ENCODE peak calls at places on chromosomes 12 and 14, in seven cellular contexts. M is breast epithelium, U is neural progenitor cell, N is DND-41, J is HFF-Myc, Y is HepG2, S is astrocyte of the spinal cord. G is an unnamed sample.

GRCh38 chr12:49092086-49092815 is 2.4 kb downstream of the DHH start:
- DNase-seq in J (no peak), N (peak; percentile 66), Y (peak; percentile 51), U (peak; percentile 90), M (no peak), S (peak; percentile 35), G (peak; percentile 83)

GRCh38 chr14:71692496-71692895 is 239.7 kb upstream of the RGS6 start:
- DNase-seq in N (no peak), U (no peak), S (peak; percentile 70), J (no peak), M (no peak), Y (no peak), G (no peak)

GRCh38 chr12:103548622-103549601 is 38.2 kb upstream of the STAB2 start:
- DNase-seq in Y (peak; percentile 53), J (peak; percentile 38), S (peak; percentile 62), U (peak; percentile 80), M (peak; percentile 48), N (peak; percentile 64), G (peak; percentile 85)

GRCh38 chr12:119061208-119061796 is 80.0 kb downstream of the SRRM4 start:
- DNase-seq in S (peak; percentile 20), U (peak; percentile 89), Y (peak; percentile 27), J (peak; percentile 14), N (peak; percentile 71), M (no peak), G (peak; percentile 64)

GRCh38 chr12:6935551-6936377 is 7.9 kb upstream of the RNU7-1 start:
- DNase-seq in M (no peak), U (no peak), N (no peak), J (no peak), S (no peak), Y (no peak), G (no peak)

GRCh38 chr14:100271247-100271939 is 32.4 kb downstream of the YY1 start:
- DNase-seq in N (no peak), U (no peak), M (peak; percentile 33), J (no peak), S (peak; percentile 19), Y (peak; percentile 66), G (peak; percentile 42)

GRCh38 chr14:35236806-35237205 is 55.4 kb upstream of the PSMA6 start:
- DNase-seq in Y (no peak), J (no peak), M (no peak), N (no peak), S (no peak), U (no peak), G (no peak)

GRCh38 chr14:99878563-99878962 is 85.3 kb downstream of the EML1 start:
- DNase-seq in S (no peak), Y (no peak), J (no peak), N (no peak), M (no peak), U (no peak), G (no peak)

GRCh38 chr14:95496690-95497241 is 19.7 kb downstream of the SYNE3 start:
- DNase-seq in U (no peak), Y (no peak), N (no peak), M (no peak), J (peak; percentile 68), S (peak; percentile 86), G (no peak)

GRCh38 chr12:2008677-2009076 is 4.4 kb upstream of the DCP1B start:
- DNase-seq in S (peak; percentile 63), M (no peak), N (no peak), Y (no peak), U (no peak), J (no peak), G (no peak)

GRCh38 chr12:111605931-111606625 is 7.0 kb upstream of the ATXN2 start:
- DNase-seq in J (no peak), S (peak; percentile 32), Y (no peak), M (no peak), U (no peak), N (no peak), G (no peak)

GRCh38 chr12:120659151-120659525 is 18.7 kb downstream of the CABP1 start:
- DNase-seq in J (no peak), U (no peak), N (no peak), Y (no peak), M (no peak), S (no peak), G (no peak)

GRCh38 chr12:113422030-113422900 is at the start of gene SDSL:
- DNase-seq in Y (peak; percentile 48), U (peak; percentile 64), S (peak; percentile 76), M (peak; percentile 36), J (peak; percentile 54), N (peak; percentile 65), G (peak; percentile 58)

GRCh38 chr12:39467432-39467870 is 24.5 kb upstream of the KIF21A start:
- DNase-seq in N (no peak), M (no peak), S (peak; percentile 31), J (no peak), U (no peak), Y (no peak), G (peak; percentile 37)

GRCh38 chr12:116864371-116865160 is 16.7 kb downstream of the HRK start:
- DNase-seq in J (no peak), N (no peak), S (peak; percentile 62), M (no peak), Y (peak; percentile 46), U (no peak), G (no peak)

GRCh38 chr14:76193696-76194095 is 42.0 kb downstream of the GPATCH2L start:
- DNase-seq in N (no peak), U (no peak), J (no peak), S (no peak), M (no peak), Y (no peak), G (no peak)

GRCh38 chr12:56299308-56299852 is 750 bp downstream of the CS start:
- DNase-seq in M (no peak), U (no peak), J (no peak), N (no peak), S (no peak), Y (no peak), G (peak; percentile 38)

GRCh38 chr12:57629897-57630471 is 3.0 kb downstream of the B4GALNT1 start:
- DNase-seq in N (no peak), S (no peak), U (peak; percentile 1), Y (no peak), M (peak; percentile 7), J (no peak), G (no peak)

GRCh38 chr12:24833513-24833912 is 115.4 kb downstream of the BCAT1 start:
- DNase-seq in Y (no peak), N (no peak), U (no peak), M (no peak), S (no peak), J (no peak), G (no peak)
- TF ChIP-seq CTCF in Y (no peak), N (no peak), U (no peak), M (no peak), S (no peak), J (no peak), G (no peak)

GRCh38 chr12:24027352-24027751 is 77.9 kb upstream of the SOX5 start:
- DNase-seq in J (no peak), N (no peak), S (no peak), Y (no peak), M (no peak), U (no peak), G (no peak)
- TF ChIP-seq CTCF in J (no peak), N (peak; percentile 27), S (no peak), Y (no peak), M (no peak), U (no peak), G (no peak)

DNA sequence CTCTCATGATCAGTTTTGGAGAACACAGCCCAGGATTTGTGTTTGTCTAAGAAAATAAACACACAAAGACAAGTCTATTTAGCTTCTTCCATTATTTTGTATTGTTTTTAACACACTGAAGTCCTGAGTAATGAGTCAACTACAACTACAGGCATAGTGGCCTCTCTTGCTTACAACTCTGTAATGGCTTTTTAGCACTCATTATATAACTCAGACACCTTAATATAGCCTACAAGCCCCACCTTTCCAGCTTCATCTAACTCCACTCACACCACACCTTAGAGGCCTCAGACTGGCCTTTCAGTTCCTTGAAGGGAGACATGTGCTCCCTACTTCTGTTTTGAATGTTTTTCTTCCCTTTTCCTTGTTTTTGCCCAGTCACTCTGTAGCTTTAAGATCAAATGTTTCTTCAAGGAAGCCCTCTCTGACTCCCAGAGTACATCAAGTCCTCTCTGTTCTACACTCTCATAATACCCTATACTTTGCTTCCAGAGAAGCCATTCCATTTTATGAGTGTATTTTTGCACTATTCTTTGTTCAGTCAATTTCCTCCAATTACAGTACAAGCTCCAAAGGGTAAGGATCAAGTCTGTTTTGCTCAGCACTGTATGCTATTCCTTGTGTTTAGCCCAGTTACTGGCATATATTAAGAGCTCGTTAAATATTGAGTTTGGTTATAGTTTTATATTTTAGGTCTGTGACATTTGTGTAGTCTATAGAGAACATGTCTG is 233.6 kb upstream of the ARHGAP5 start:
- DNase-seq in U (no peak), S (peak; percentile 8), M (no peak), J (no peak), Y (no peak), N (no peak), G (no peak)
- TF ChIP-seq CTCF in U (no peak), S (no peak), M (no peak), J (no peak), Y (no peak), N (no peak), G (no peak)

DNA sequence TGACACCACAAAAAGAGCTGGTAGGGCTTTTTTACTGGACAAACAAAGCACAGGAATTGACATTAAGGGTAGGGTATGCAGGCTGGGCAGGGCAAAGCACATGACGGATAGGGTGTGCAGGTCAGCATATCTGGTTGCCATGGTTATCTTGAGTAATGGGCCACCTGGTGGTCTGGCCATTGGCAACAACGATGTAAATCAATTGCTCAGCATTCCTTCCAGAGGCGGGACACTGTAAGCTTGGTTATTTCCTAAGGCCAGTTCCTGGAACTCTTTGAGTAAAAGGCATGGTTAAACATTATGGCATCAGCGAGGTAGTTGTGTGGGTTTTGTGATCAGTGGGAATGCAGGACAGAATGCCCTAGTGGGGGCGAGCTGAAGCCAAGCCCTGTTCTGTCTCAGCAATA is 396.9 kb upstream of the PDE3A start:
- DNase-seq in U (peak; percentile 73), J (no peak), Y (peak; percentile 5), N (no peak), M (no peak), S (peak; percentile 91), G (no peak)
- TF ChIP-seq CTCF in U (peak; percentile 11), J (no peak), Y (peak; percentile 17), N (no peak), M (no peak), S (peak; percentile 2), G (no peak)

GRCh38 chr14:74083161-74083560 is 1.1 kb downstream of the ALDH6A1 start:
- DNase-seq in Y (no peak), J (no peak), S (no peak), U (peak; percentile 7), M (no peak), N (no peak), G (no peak)
- TF ChIP-seq CTCF in Y (no peak), J (no peak), S (no peak), U (no peak), M (no peak), N (no peak), G (no peak)